ENCODE peak calls at places on chromosomes 1 and 21, in seven cellular contexts. One of them, this sample, is unnamed. For H3K9me3 and H3K4me1, the result is how much of the 10 kb centered on the place peaks cover.

GRCh38 chr1:57307382-57307781 is 116.5 kb downstream of the DAB1 start:
- ATAC-seq in K562: peak
- ATAC-seq in upper lobe of left lung: no peak
- ATAC-seq in GM12878: peak
- ATAC-seq in HepG2: no peak
- ATAC-seq in Panc1: no peak
- ATAC-seq in HCT116: peak
- ATAC-seq in this sample: peak

GRCh38 chr1:231397882-231398671 is 24.0 kb downstream of the EGLN1 start:
- ATAC-seq in K562: no peak
- ATAC-seq in upper lobe of left lung: no peak
- ATAC-seq in GM12878: no peak
- ATAC-seq in HepG2: no peak
- ATAC-seq in Panc1: no peak
- ATAC-seq in HCT116: no peak
- ATAC-seq in this sample: no peak

GRCh38 chr1:118223426-118223825 is 38.4 kb upstream of the SPAG17 start:
- ATAC-seq in K562: peak
- ATAC-seq in upper lobe of left lung: peak
- ATAC-seq in GM12878: no peak
- ATAC-seq in HepG2: peak
- ATAC-seq in Panc1: no peak
- ATAC-seq in HCT116: no peak
- ATAC-seq in this sample: no peak

GRCh38 chr1:155209373-155209721 is 852 bp downstream of the MTX1 start:
- ATAC-seq in K562: no peak
- ATAC-seq in upper lobe of left lung: no peak
- ATAC-seq in GM12878: no peak
- ATAC-seq in HepG2: no peak
- ATAC-seq in Panc1: no peak
- ATAC-seq in HCT116: peak
- ATAC-seq in this sample: no peak

GRCh38 chr21:45768741-45769049 is 125.2 kb downstream of the PCBP3 start:
- ATAC-seq in K562: no peak
- ATAC-seq in upper lobe of left lung: no peak
- ATAC-seq in GM12878: peak
- ATAC-seq in HepG2: peak
- ATAC-seq in Panc1: peak
- ATAC-seq in HCT116: peak
- ATAC-seq in this sample: no peak

GRCh38 chr21:43865471-43866181 is 603 bp downstream of the AGPAT3 start:
- ATAC-seq in K562: peak
- ATAC-seq in upper lobe of left lung: peak
- ATAC-seq in GM12878: peak
- ATAC-seq in HepG2: no peak
- ATAC-seq in Panc1: peak
- ATAC-seq in HCT116: peak
- ATAC-seq in this sample: peak

GRCh38 chr1:23930861-23931471 is 17.8 kb upstream of the CNR2 start:
- ATAC-seq in K562: no peak
- ATAC-seq in upper lobe of left lung: peak
- ATAC-seq in GM12878: peak
- ATAC-seq in HepG2: no peak
- ATAC-seq in Panc1: no peak
- ATAC-seq in HCT116: no peak
- ATAC-seq in this sample: peak

GRCh38 chr1:234533975-234534876 is 55.2 kb upstream of the TARBP1 start:
- ATAC-seq in K562: no peak
- ATAC-seq in upper lobe of left lung: peak
- ATAC-seq in GM12878: no peak
- ATAC-seq in HepG2: no peak
- ATAC-seq in Panc1: no peak
- ATAC-seq in HCT116: no peak
- ATAC-seq in this sample: peak

GRCh38 chr1:35656148-35656862 is 15.0 kb upstream of the PSMB2 start:
- ATAC-seq in K562: no peak
- ATAC-seq in upper lobe of left lung: no peak
- ATAC-seq in GM12878: no peak
- ATAC-seq in HepG2: no peak
- ATAC-seq in Panc1: peak
- ATAC-seq in HCT116: no peak
- ATAC-seq in this sample: no peak

GRCh38 chr1:201503397-201504176 is 3.3 kb downstream of the CSRP1 start:
- ATAC-seq in K562: no peak
- ATAC-seq in upper lobe of left lung: peak
- ATAC-seq in GM12878: no peak
- ATAC-seq in HepG2: peak
- ATAC-seq in Panc1: peak
- ATAC-seq in HCT116: no peak
- ATAC-seq in this sample: peak

GRCh38 chr1:100736766-100737165 is 17.2 kb downstream of the VCAM1 start:
- ATAC-seq in K562: no peak
- ATAC-seq in upper lobe of left lung: no peak
- ATAC-seq in GM12878: peak
- ATAC-seq in HepG2: no peak
- ATAC-seq in Panc1: no peak
- ATAC-seq in HCT116: no peak
- ATAC-seq in this sample: no peak

GRCh38 chr1:115116511-115116910 is 27.2 kb upstream of the TSPAN2 start:
- ATAC-seq in K562: no peak
- ATAC-seq in upper lobe of left lung: no peak
- ATAC-seq in GM12878: no peak
- ATAC-seq in HepG2: no peak
- ATAC-seq in Panc1: no peak
- ATAC-seq in HCT116: no peak
- ATAC-seq in this sample: no peak

GRCh38 chr1:165006843-165007242 is 349.7 kb downstream of the LMX1A start:
- ATAC-seq in K562: no peak
- ATAC-seq in upper lobe of left lung: no peak
- ATAC-seq in GM12878: no peak
- ATAC-seq in HepG2: no peak
- ATAC-seq in Panc1: no peak
- ATAC-seq in HCT116: no peak
- ATAC-seq in this sample: no peak

GRCh38 chr1:93804412-93804811 is 74.6 kb downstream of the DNTTIP2 start:
- ATAC-seq in K562: no peak
- ATAC-seq in upper lobe of left lung: peak
- ATAC-seq in GM12878: no peak
- ATAC-seq in HepG2: no peak
- ATAC-seq in Panc1: peak
- ATAC-seq in HCT116: peak
- ATAC-seq in this sample: peak

GRCh38 chr1:66984491-66984890 is 59.7 kb downstream of the MIER1 start:
- ATAC-seq in K562: no peak
- ATAC-seq in upper lobe of left lung: no peak
- ATAC-seq in GM12878: peak
- ATAC-seq in HepG2: no peak
- ATAC-seq in Panc1: no peak
- ATAC-seq in HCT116: no peak
- ATAC-seq in this sample: no peak

GRCh38 chr21:30329203-30329868 is 8.2 kb downstream of the KRTAP27-1 start:
- ATAC-seq in K562: no peak
- ATAC-seq in upper lobe of left lung: no peak
- ATAC-seq in GM12878: no peak
- ATAC-seq in HepG2: no peak
- ATAC-seq in Panc1: no peak
- ATAC-seq in HCT116: no peak
- ATAC-seq in this sample: no peak

GRCh38 chr1:223556414-223557124 is 108.9 kb downstream of the CAPN8 start:
- ATAC-seq in K562: peak
- ATAC-seq in upper lobe of left lung: peak
- ATAC-seq in GM12878: peak
- ATAC-seq in HepG2: peak
- ATAC-seq in Panc1: peak
- ATAC-seq in HCT116: peak
- ATAC-seq in this sample: no peak

GRCh38 chr1:30731806-30732276 is 8.5 kb upstream of the MATN1 start:
- ATAC-seq in K562: peak
- ATAC-seq in upper lobe of left lung: no peak
- ATAC-seq in GM12878: no peak
- ATAC-seq in HepG2: no peak
- ATAC-seq in Panc1: no peak
- ATAC-seq in HCT116: no peak
- ATAC-seq in this sample: no peak

GRCh38 chr1:161166669-161167548 is 683 bp downstream of the PPOX start:
- ATAC-seq in K562: peak
- ATAC-seq in upper lobe of left lung: no peak
- ATAC-seq in GM12878: peak
- ATAC-seq in HepG2: peak
- ATAC-seq in Panc1: no peak
- ATAC-seq in HCT116: peak
- ATAC-seq in this sample: no peak

GRCh38 chr1:220551718-220552117 is 23.8 kb downstream of the MARK1 start:
- ATAC-seq in K562: no peak
- ATAC-seq in upper lobe of left lung: no peak
- ATAC-seq in GM12878: no peak
- ATAC-seq in HepG2: no peak
- ATAC-seq in Panc1: no peak
- ATAC-seq in HCT116: no peak
- ATAC-seq in this sample: no peak

GRCh38 chr1:203028067-203028783 is 1.9 kb downstream of the PPFIA4 start:
- ATAC-seq in K562: no peak
- ATAC-seq in upper lobe of left lung: no peak
- ATAC-seq in GM12878: no peak
- ATAC-seq in HepG2: peak
- ATAC-seq in Panc1: no peak
- ATAC-seq in HCT116: no peak
- ATAC-seq in this sample: no peak

GRCh38 chr1:246798606-246799496 is 74.6 kb downstream of the SCCPDH start:
- ATAC-seq in K562: peak
- ATAC-seq in upper lobe of left lung: no peak
- ATAC-seq in GM12878: peak
- ATAC-seq in HepG2: peak
- ATAC-seq in Panc1: peak
- ATAC-seq in HCT116: no peak
- ATAC-seq in this sample: no peak

GRCh38 chr1:101165944-101166343 is 70.9 kb upstream of the S1PR1 start:
- ATAC-seq in K562: no peak
- ATAC-seq in upper lobe of left lung: no peak
- ATAC-seq in GM12878: no peak
- ATAC-seq in HepG2: no peak
- ATAC-seq in Panc1: no peak
- ATAC-seq in HCT116: no peak
- ATAC-seq in this sample: no peak

GRCh38 chr1:8789314-8790214 is 27.9 kb downstream of the RERE start:
- ATAC-seq in K562: peak
- ATAC-seq in upper lobe of left lung: peak
- ATAC-seq in GM12878: no peak
- ATAC-seq in HepG2: no peak
- ATAC-seq in Panc1: no peak
- ATAC-seq in HCT116: no peak
- ATAC-seq in this sample: no peak

GRCh38 chr1:161359316-161359715 is 8.4 kb downstream of the CFAP126 start:
- ATAC-seq in K562: no peak
- ATAC-seq in upper lobe of left lung: peak
- ATAC-seq in GM12878: no peak
- ATAC-seq in HepG2: no peak
- ATAC-seq in Panc1: no peak
- ATAC-seq in HCT116: no peak
- ATAC-seq in this sample: no peak

GRCh38 chr1:55559802-55560201 is 344.6 kb upstream of the USP24 start:
- ATAC-seq in K562: no peak
- ATAC-seq in upper lobe of left lung: no peak
- ATAC-seq in GM12878: no peak
- ATAC-seq in HepG2: no peak
- ATAC-seq in Panc1: no peak
- ATAC-seq in HCT116: no peak
- ATAC-seq in this sample: no peak

GRCh38 chr1:167169642-167170041 is 51.0 kb upstream of the POU2F1 start:
- ATAC-seq in K562: peak
- ATAC-seq in upper lobe of left lung: no peak
- ATAC-seq in GM12878: no peak
- ATAC-seq in HepG2: no peak
- ATAC-seq in Panc1: no peak
- ATAC-seq in HCT116: no peak
- ATAC-seq in this sample: no peak

GRCh38 chr1:200198247-200198646 is 170.7 kb downstream of the NR5A2 start:
- ATAC-seq in K562: no peak
- ATAC-seq in upper lobe of left lung: no peak
- ATAC-seq in GM12878: no peak
- ATAC-seq in HepG2: no peak
- ATAC-seq in Panc1: no peak
- ATAC-seq in HCT116: no peak
- ATAC-seq in this sample: no peak
- H3K9me3 ChIP-seq in K562: under half
- H3K9me3 ChIP-seq in upper lobe of left lung: under half
- H3K9me3 ChIP-seq in GM12878: under half
- H3K9me3 ChIP-seq in HepG2: under half
- H3K9me3 ChIP-seq in Panc1: under half
- H3K9me3 ChIP-seq in HCT116: under half
- H3K9me3 ChIP-seq in this sample: under half

DNA sequence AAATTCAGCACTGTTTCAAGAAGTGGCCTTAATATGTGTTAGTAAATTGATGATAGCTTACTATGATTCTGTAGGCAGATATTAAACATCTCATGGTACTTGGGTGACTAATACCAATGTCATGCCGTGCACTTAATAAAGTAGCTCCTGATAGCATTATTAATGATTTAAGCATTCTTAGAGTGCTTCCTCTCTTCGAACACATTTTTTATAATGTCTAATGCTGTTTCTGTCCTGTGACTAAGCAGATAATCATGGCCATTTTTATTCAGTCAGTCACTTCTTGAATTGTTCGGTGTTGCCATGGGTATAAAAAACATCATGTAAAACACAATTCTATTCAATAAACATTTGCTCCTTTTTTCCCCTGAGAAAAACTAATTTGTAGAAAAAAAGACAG is 804.6 kb upstream of the ADGRL4 start:
- ATAC-seq in K562: no peak
- ATAC-seq in upper lobe of left lung: peak
- ATAC-seq in GM12878: no peak
- ATAC-seq in HepG2: no peak
- ATAC-seq in Panc1: no peak
- ATAC-seq in HCT116: no peak
- ATAC-seq in this sample: no peak
- TF ChIP-seq POLR2AphosphoS5 in K562: no peak
- TF ChIP-seq POLR2AphosphoS5 in upper lobe of left lung: no peak
- TF ChIP-seq POLR2AphosphoS5 in GM12878: no peak
- TF ChIP-seq POLR2AphosphoS5 in HepG2: no peak
- TF ChIP-seq POLR2AphosphoS5 in Panc1: no peak
- TF ChIP-seq POLR2AphosphoS5 in HCT116: no peak
- TF ChIP-seq POLR2AphosphoS5 in this sample: no peak

GRCh38 chr1:41361495-41362356 is 492 bp downstream of the FOXO6 start:
- ATAC-seq in K562: peak
- ATAC-seq in upper lobe of left lung: no peak
- ATAC-seq in GM12878: peak
- ATAC-seq in HepG2: peak
- ATAC-seq in Panc1: peak
- ATAC-seq in HCT116: peak
- ATAC-seq in this sample: peak
- H3K4me1 ChIP-seq in K562: under half
- H3K4me1 ChIP-seq in upper lobe of left lung: under half
- H3K4me1 ChIP-seq in GM12878: under half
- H3K4me1 ChIP-seq in HepG2: under half
- H3K4me1 ChIP-seq in Panc1: under half
- H3K4me1 ChIP-seq in HCT116: under half
- H3K4me1 ChIP-seq in this sample: under half

DNA sequence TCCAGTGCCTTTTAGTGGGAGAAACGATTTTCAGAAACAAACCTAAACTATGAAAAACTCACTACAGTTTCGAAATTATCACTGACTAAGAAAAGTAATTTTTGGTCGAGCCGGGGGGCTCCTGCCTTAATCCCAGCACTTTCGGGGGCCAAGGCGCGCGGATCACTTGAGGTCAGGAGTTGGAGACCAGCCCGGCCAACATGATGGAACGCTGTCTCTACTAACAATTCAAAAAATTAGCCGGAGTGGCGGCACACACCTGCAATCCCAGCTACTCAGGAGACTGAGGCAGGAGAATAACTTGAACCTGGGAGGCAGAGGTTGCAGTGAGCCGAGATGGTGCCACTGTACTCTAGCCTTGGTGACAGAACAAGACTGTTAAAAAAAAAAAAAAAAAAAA is 3.0 kb downstream of the CFHR3 start:
- ATAC-seq in K562: no peak
- ATAC-seq in upper lobe of left lung: no peak
- ATAC-seq in GM12878: no peak
- ATAC-seq in HepG2: no peak
- ATAC-seq in Panc1: no peak
- ATAC-seq in HCT116: no peak
- ATAC-seq in this sample: no peak
- H3K9me3 ChIP-seq in K562: under half
- H3K9me3 ChIP-seq in upper lobe of left lung: under half
- H3K9me3 ChIP-seq in GM12878: under half
- H3K9me3 ChIP-seq in HepG2: under half
- H3K9me3 ChIP-seq in Panc1: under half
- H3K9me3 ChIP-seq in HCT116: under half
- H3K9me3 ChIP-seq in this sample: under half